ENCODE peak calls at places on chromosomes 2 and 18, in six cellular contexts. I is lung, D is left ventricle myocardium inferior, B is testis, H is foreskin fibroblast, E is epithelial cell of esophagus. U is an unnamed sample.
A peak's percentile ranks its signal among the peaks of the same experiment; 100 is the strongest.

GRCh38 chr2:204234248-204234647 is 297.7 kb downstream of the ICOS start:
- DNase-seq in I (no peak), D (no peak), B (no peak), H (no peak), E (no peak), U (no peak)

GRCh38 chr2:204205548-204205947 is 269.0 kb downstream of the ICOS start:
- DNase-seq in I (no peak), D (no peak), B (no peak), H (no peak), E (no peak), U (no peak)

GRCh38 chr18:23154021-23154420 is 18.7 kb downstream of the CABLES1 start:
- DNase-seq in I (no peak), D (no peak), B (no peak), H (no peak), E (no peak), U (no peak)

GRCh38 chr2:68799615-68800400 is 65.2 kb downstream of the ARHGAP25 start:
- DNase-seq in I (no peak), D (no peak), B (no peak), H (no peak), E (peak; percentile 96), U (no peak)

GRCh38 chr2:109452318-109453305 is 161.2 kb downstream of the SEPTIN10 start:
- DNase-seq in I (no peak), D (no peak), B (no peak), H (no peak), E (no peak), U (no peak)

GRCh38 chr2:200367155-200367554 is 60.7 kb downstream of the SPATS2L start:
- DNase-seq in I (no peak), D (no peak), B (no peak), H (peak; percentile 81), E (no peak), U (no peak)

GRCh38 chr18:57839942-57840381 is 36.8 kb upstream of the ATP8B1 start:
- DNase-seq in I (no peak), D (no peak), B (no peak), H (peak; percentile 62), E (peak; percentile 85), U (peak; percentile 38)

GRCh38 chr2:23709311-23709710 is 217.6 kb downstream of the ATAD2B start:
- DNase-seq in I (no peak), D (no peak), B (no peak), H (no peak), E (no peak), U (no peak)

GRCh38 chr2:99507964-99508818 is 18.4 kb upstream of the REV1 start:
- DNase-seq in I (peak; percentile 43), D (no peak), B (no peak), H (no peak), E (no peak), U (no peak)

GRCh38 chr2:43513216-43513615 is 82.6 kb downstream of the THADA start:
- DNase-seq in I (no peak), D (no peak), B (no peak), H (no peak), E (no peak), U (no peak)

GRCh38 chr2:2568411-2568810 is 237.3 kb upstream of the MYT1L start:
- DNase-seq in I (no peak), D (no peak), B (no peak), H (no peak), E (no peak), U (no peak)

GRCh38 chr18:44945847-44946490 is 265.3 kb downstream of the SETBP1 start:
- DNase-seq in I (no peak), D (no peak), B (no peak), H (no peak), E (no peak), U (no peak)

GRCh38 chr18:74387362-74387761 is 69.7 kb downstream of the DIPK1C start:
- DNase-seq in I (no peak), D (no peak), B (no peak), H (no peak), E (no peak), U (no peak)

GRCh38 chr2:177759443-177759842 is 313.1 kb downstream of the PDE11A start:
- DNase-seq in I (no peak), D (no peak), B (no peak), H (no peak), E (no peak), U (no peak)

GRCh38 chr2:100548771-100549170 is 14.0 kb upstream of the PDCL3 start:
- DNase-seq in I (no peak), D (no peak), B (no peak), H (no peak), E (no peak), U (no peak)

GRCh38 chr2:97712693-97713295 is 582 bp upstream of the ZAP70 start:
- DNase-seq in I (no peak), D (no peak), B (no peak), H (no peak), E (no peak), U (no peak)

GRCh38 chr2:101969723-101970122 is 22.0 kb upstream of the IL1R2 start:
- DNase-seq in I (no peak), D (no peak), B (no peak), H (no peak), E (no peak), U (no peak)

GRCh38 chr2:3195865-3196504 is 181.6 kb downstream of the EIPR1 start:
- DNase-seq in I (no peak), D (no peak), B (no peak), H (no peak), E (no peak), U (no peak)

GRCh38 chr2:172351586-172351985 is 75.8 kb upstream of the ITGA6 start:
- DNase-seq in I (no peak), D (no peak), B (no peak), H (no peak), E (no peak), U (no peak)

GRCh38 chr2:42568431-42569115 is at the start of gene MTA3:
- DNase-seq in I (peak; percentile 51), D (peak; percentile 74), B (peak; percentile 67), H (peak; percentile 9), E (peak; percentile 43), U (no peak)

GRCh38 chr18:12517142-12517541 is 109.4 kb downstream of the PRELID3A start:
- DNase-seq in I (no peak), D (no peak), B (no peak), H (no peak), E (no peak), U (no peak)

GRCh38 chr2:5690718-5691658 is 1.2 kb upstream of the SOX11 start:
- DNase-seq in I (no peak), D (no peak), B (no peak), H (no peak), E (no peak), U (no peak)

GRCh38 chr2:11750917-11751316 is 4.5 kb downstream of the LPIN1 start:
- DNase-seq in I (no peak), D (no peak), B (peak; percentile 55), H (no peak), E (peak; percentile 58), U (no peak)

GRCh38 chr2:233698740-233699139 is 6.0 kb downstream of the UGT1A6 start:
- DNase-seq in I (no peak), D (no peak), B (no peak), H (no peak), E (no peak), U (no peak)

GRCh38 chr2:154120706-154121105 is 249.0 kb downstream of the GALNT13 start:
- DNase-seq in I (no peak), D (no peak), B (no peak), H (no peak), E (no peak), U (no peak)

GRCh38 chr2:227822416-227823003 is 8.9 kb downstream of the CCL20 start:
- DNase-seq in I (no peak), D (no peak), B (no peak), H (no peak), E (no peak), U (no peak)

GRCh38 chr2:159968282-159968900 is 94.0 kb downstream of the PLA2R1 start:
- DNase-seq in I (no peak), D (no peak), B (peak; percentile 38), H (peak; percentile 32), E (peak; percentile 44), U (peak; percentile 10)

GRCh38 chr18:31487251-31488015 is 10.5 kb upstream of the DSG2 start:
- DNase-seq in I (no peak), D (no peak), B (no peak), H (no peak), E (peak; percentile 97), U (peak; percentile 7)

GRCh38 chr2:184835081-184835728 is 236.9 kb downstream of the ZNF804A start:
- DNase-seq in I (no peak), D (no peak), B (no peak), H (no peak), E (peak; percentile 3), U (no peak)

DNA sequence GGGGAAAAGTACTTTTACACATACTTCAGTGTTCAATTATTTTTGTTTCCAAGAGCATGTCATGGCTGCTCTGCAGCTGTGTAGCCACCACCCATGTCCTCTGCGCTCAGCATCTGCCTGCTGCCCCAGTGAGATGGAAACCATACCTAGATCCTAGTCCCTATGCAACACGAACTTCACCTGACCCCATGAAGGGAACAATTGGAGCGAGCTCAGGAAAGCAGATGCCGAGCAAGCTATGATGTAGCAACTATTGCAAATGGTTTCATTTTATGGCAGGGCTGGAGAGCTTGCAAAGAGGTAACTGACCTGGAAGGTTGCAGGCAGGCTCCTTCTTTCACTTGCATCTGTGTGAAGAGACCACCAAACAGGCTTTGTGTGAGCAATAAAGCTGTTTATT is 1.3 kb upstream of the CCDC141 start:
- DNase-seq in I (no peak), D (no peak), B (no peak), H (no peak), E (no peak), U (no peak)
- H3K4me3 ChIP-seq in I (no peak overlapping the region), D (peak overlapping the region; percentile 68), B (no peak overlapping the region), H (no peak overlapping the region), E (no peak overlapping the region), U (no peak overlapping the region)

GRCh38 chr2:240733803-240734495 is 42.3 kb downstream of the AQP12A start:
- DNase-seq in I (no peak), D (no peak), B (no peak), H (no peak), E (no peak), U (no peak)
- TF ChIP-seq CTCF in I (no peak), D (no peak), B (no peak), H (no peak), E (no peak), U (peak; percentile 21)

GRCh38 chr2:180472133-180472532 is 465.0 kb upstream of the CWC22 start:
- DNase-seq in I (no peak), D (no peak), B (no peak), H (peak; percentile 21), E (no peak), U (peak; percentile 39)
- H3K4me3 ChIP-seq in I (no peak overlapping the region), D (no peak overlapping the region), B (no peak overlapping the region), H (no peak overlapping the region), E (no peak overlapping the region), U (no peak overlapping the region)

GRCh38 chr2:218746470-218746795 is 35.5 kb upstream of the CYP27A1 start:
- DNase-seq in I (no peak), D (no peak), B (no peak), H (no peak), E (no peak), U (no peak)

GRCh38 chr2:218746960-218747359 is 35.0 kb upstream of the CYP27A1 start:
- DNase-seq in I (no peak), D (no peak), B (peak; percentile 26), H (no peak), E (no peak), U (no peak)

GRCh38 chr2:218745160-218745558 is 34.5 kb downstream of the TTLL4 start:
- DNase-seq in I (peak; percentile 39), D (no peak), B (no peak), H (no peak), E (no peak), U (no peak)

GRCh38 chr2:218745559-218746469 is 35.2 kb downstream of the TTLL4 start:
- DNase-seq in I (no peak), D (peak; percentile 81), B (peak; percentile 92), H (peak; percentile 40), E (no peak), U (no peak)

GRCh38 chr2:218748795-218749429 is 33.0 kb upstream of the CYP27A1 start:
- DNase-seq in I (no peak), D (no peak), B (no peak), H (no peak), E (no peak), U (no peak)
- TF ChIP-seq CTCF in I (no peak), D (no peak), B (no peak), H (no peak), E (no peak), U (no peak)

U was measured in AG09309.